ENCODE peak calls at places on chromosomes 13 and 19, in eight cellular contexts. N is Ammon's horn, S is cardiac muscle cell, R is HEK293T, C is HT1080, L is T-helper 2 cell, Z is fibroblast of gingiva, Y is stomach. P is an unnamed sample.
A peak's percentile ranks its signal among the peaks of the same experiment; 100 is the strongest.

GRCh38 chr19:43589277-43589676 is 6.7 kb downstream of the IRGQ start:
- DNase-seq in N (no peak), S (no peak), R (no peak), C (no peak), L (no peak), Z (no peak), Y (no peak), P (no peak)

GRCh38 chr19:9289231-9289884 is 20.3 kb downstream of the ZNF699 start:
- DNase-seq in N (no peak), S (no peak), R (no peak), C (no peak), L (no peak), Z (no peak), Y (no peak), P (no peak)

GRCh38 chr13:104253063-104253680 is 1187.0 kb upstream of the SLC10A2 start:
- DNase-seq in N (no peak), S (peak; percentile 29), R (no peak), C (peak; percentile 7), L (no peak), Z (no peak), Y (no peak), P (no peak)

GRCh38 chr19:53333071-53333465 is 481 bp upstream of the ZNF845 start:
- DNase-seq in N (peak; percentile 21), S (no peak), R (no peak), C (no peak), L (no peak), Z (no peak), Y (peak; percentile 42), P (peak; percentile 9)

GRCh38 chr13:93867481-93867880 is 612.0 kb downstream of the DCT start:
- DNase-seq in N (no peak), S (no peak), R (no peak), C (no peak), L (no peak), Z (no peak), Y (no peak), P (no peak)

GRCh38 chr13:110319774-110320509 is 12.9 kb downstream of the COL4A2 start:
- DNase-seq in N (no peak), S (peak; percentile 64), R (no peak), C (peak; percentile 97), L (no peak), Z (no peak), Y (no peak), P (no peak)

GRCh38 chr13:36131215-36131930 is at the start of gene DCLK1:
- DNase-seq in N (peak; percentile 69), S (peak; percentile 65), R (peak; percentile 41), C (peak; percentile 23), L (no peak), Z (peak; percentile 12), Y (peak; percentile 29), P (no peak)

GRCh38 chr19:46718157-46718933 is 1.4 kb upstream of the PRKD2 start:
- DNase-seq in N (no peak), S (peak; percentile 41), R (no peak), C (no peak), L (peak; percentile 81), Z (no peak), Y (peak; percentile 45), P (peak; percentile 31)

GRCh38 chr19:8567522-8568172 is 9.6 kb downstream of the MYO1F start:
- DNase-seq in N (peak; percentile 69), S (no peak), R (no peak), C (no peak), L (no peak), Z (no peak), Y (no peak), P (no peak)

GRCh38 chr19:38263696-38264485 is 482 bp upstream of the SPINT2 start:
- DNase-seq in N (no peak), S (peak; percentile 69), R (no peak), C (no peak), L (peak; percentile 62), Z (peak; percentile 20), Y (peak; percentile 98), P (peak; percentile 78)

GRCh38 chr19:34131100-34131499 is 41.2 kb upstream of the LSM14A start:
- DNase-seq in N (no peak), S (no peak), R (no peak), C (no peak), L (no peak), Z (no peak), Y (no peak), P (no peak)

GRCh38 chr13:97257800-97258799 is 36.0 kb downstream of the MBNL2 start:
- DNase-seq in N (no peak), S (peak; percentile 96), R (peak; percentile 50), C (peak; percentile 95), L (no peak), Z (peak; percentile 63), Y (no peak), P (no peak)

GRCh38 chr19:40229484-40229883 is 3.0 kb upstream of the CCNP start:
- DNase-seq in N (no peak), S (no peak), R (no peak), C (peak; percentile 62), L (no peak), Z (no peak), Y (no peak), P (no peak)

GRCh38 chr13:51942189-51942588 is 69.1 kb downstream of the ATP7B start:
- DNase-seq in N (no peak), S (no peak), R (no peak), C (no peak), L (no peak), Z (no peak), Y (peak; percentile 89), P (no peak)

GRCh38 chr19:45862271-45862563 is 730 bp downstream of the SYMPK start:
- DNase-seq in N (no peak), S (no peak), R (no peak), C (no peak), L (no peak), Z (no peak), Y (no peak), P (no peak)

GRCh38 chr19:48862827-48863226 is 5.6 kb downstream of the PLEKHA4 start:
- DNase-seq in N (no peak), S (no peak), R (no peak), C (no peak), L (no peak), Z (no peak), Y (no peak), P (no peak)

GRCh38 chr13:73465629-73465974 is 406.8 kb downstream of the KLF5 start:
- DNase-seq in N (no peak), S (no peak), R (no peak), C (peak; percentile 74), L (no peak), Z (no peak), Y (no peak), P (no peak)

GRCh38 chr13:102609696-102610095 is 12.9 kb downstream of the TPP2 start:
- DNase-seq in N (no peak), S (no peak), R (no peak), C (no peak), L (no peak), Z (no peak), Y (no peak), P (no peak)

GRCh38 chr13:45468676-45469075 is 3.9 kb downstream of the COG3 start:
- DNase-seq in N (no peak), S (no peak), R (no peak), C (no peak), L (no peak), Z (no peak), Y (no peak), P (no peak)

GRCh38 chr19:31085125-31085524 is 264.1 kb downstream of the TSHZ3 start:
- DNase-seq in N (no peak), S (no peak), R (no peak), C (no peak), L (no peak), Z (no peak), Y (no peak), P (no peak)

GRCh38 chr13:113845723-113846638 is 17.9 kb downstream of the GAS6 start:
- DNase-seq in N (no peak), S (no peak), R (no peak), C (no peak), L (no peak), Z (no peak), Y (no peak), P (no peak)

GRCh38 chr13:36420437-36420891 is 11.8 kb upstream of the CCNA1 start:
- DNase-seq in N (peak; percentile 85), S (peak; percentile 85), R (peak; percentile 77), C (peak; percentile 79), L (no peak), Z (peak; percentile 50), Y (peak; percentile 71), P (peak; percentile 15)

GRCh38 chr19:46328079-46328478 is 18.8 kb upstream of the PPP5C start:
- DNase-seq in N (no peak), S (no peak), R (no peak), C (no peak), L (no peak), Z (no peak), Y (no peak), P (no peak)

GRCh38 chr19:6828698-6829633 is 56.5 kb downstream of the VAV1 start:
- DNase-seq in N (no peak), S (no peak), R (peak; percentile 94), C (peak; percentile 5), L (no peak), Z (no peak), Y (no peak), P (no peak)

GRCh38 chr19:3798137-3798536 is 12.0 kb upstream of the MATK start:
- DNase-seq in N (no peak), S (no peak), R (no peak), C (no peak), L (peak; percentile 70), Z (no peak), Y (no peak), P (no peak)

GRCh38 chr13:52001120-52001731 is 10.0 kb downstream of the ATP7B start:
- DNase-seq in N (peak; percentile 18), S (peak; percentile 64), R (peak; percentile 49), C (peak; percentile 37), L (peak; percentile 21), Z (peak; percentile 33), Y (no peak), P (no peak)

GRCh38 chr13:114022876-114023275 is 49.0 kb upstream of the C13orf46 start:
- DNase-seq in N (no peak), S (no peak), R (no peak), C (no peak), L (no peak), Z (no peak), Y (no peak), P (no peak)

GRCh38 chr19:42441047-42441440 is 1.7 kb downstream of the CXCL17 start:
- DNase-seq in N (no peak), S (no peak), R (no peak), C (no peak), L (peak; percentile 32), Z (no peak), Y (peak; percentile 51), P (no peak)

GRCh38 chr13:35143123-35143522 is 201.1 kb downstream of the NBEA start:
- DNase-seq in N (no peak), S (no peak), R (no peak), C (no peak), L (no peak), Z (no peak), Y (no peak), P (no peak)

GRCh38 chr13:43107780-43108179 is 84.4 kb downstream of the DNAJC15 start:
- DNase-seq in N (no peak), S (no peak), R (no peak), C (no peak), L (no peak), Z (peak; percentile 34), Y (no peak), P (no peak)

P was measured in effector CD8-positive, alpha-beta T cell.